ENCODE peak calls at places on chromosomes 16 and 17, in nine cellular contexts. I, W, N, L, Z, Q, K, A and B are unnamed samples.

GRCh38 chr17:32596666-32597065 is 109.9 kb downstream of the CDK5R1 start:
- DNase-seq in I (no peak), W (peak; percentile 21), N (peak; percentile 93), L (no peak), Z (no peak), Q (no peak), K (no peak), A (no peak), B (peak; percentile 90)

GRCh38 chr17:42683407-42684031 is 1.2 kb downstream of the CNTNAP1 start:
- DNase-seq in I (peak; percentile 85), W (no peak), N (no peak), L (peak; percentile 30), Z (no peak), Q (peak; percentile 21), K (no peak), A (no peak), B (no peak)

GRCh38 chr17:50274945-50275221 is 617 bp downstream of the TMEM92 start:
- DNase-seq in I (no peak), W (no peak), N (no peak), L (no peak), Z (no peak), Q (no peak), K (no peak), A (no peak), B (no peak)

GRCh38 chr17:9016941-9017552 is 4.3 kb upstream of the NTN1 start:
- DNase-seq in I (no peak), W (no peak), N (peak; percentile 18), L (no peak), Z (no peak), Q (no peak), K (no peak), A (no peak), B (no peak)

GRCh38 chr16:53893731-53894435 is 189.9 kb downstream of the FTO start:
- DNase-seq in I (no peak), W (no peak), N (no peak), L (no peak), Z (no peak), Q (no peak), K (no peak), A (no peak), B (no peak)

GRCh38 chr16:27770271-27771196 is 220.6 kb downstream of the KATNIP start:
- DNase-seq in I (no peak), W (no peak), N (no peak), L (no peak), Z (no peak), Q (no peak), K (no peak), A (no peak), B (no peak)

GRCh38 chr17:82520041-82520910 is 744 bp downstream of the FOXK2 start:
- DNase-seq in I (peak; percentile 90), W (peak; percentile 49), N (no peak), L (peak; percentile 70), Z (peak; percentile 33), Q (peak; percentile 27), K (no peak), A (peak; percentile 18), B (no peak)

GRCh38 chr16:75305364-75306101 is 54.1 kb upstream of the BCAR1 start:
- DNase-seq in I (no peak), W (peak; percentile 81), N (no peak), L (no peak), Z (peak; percentile 44), Q (no peak), K (peak; percentile 98), A (no peak), B (no peak)

GRCh38 chr17:77862890-77863813 is 95.4 kb upstream of the TNRC6C start:
- DNase-seq in I (no peak), W (no peak), N (no peak), L (no peak), Z (no peak), Q (no peak), K (no peak), A (no peak), B (no peak)

GRCh38 chr16:57016831-57017230 is 27.5 kb downstream of the NLRC5 start:
- DNase-seq in I (no peak), W (no peak), N (no peak), L (no peak), Z (no peak), Q (no peak), K (no peak), A (no peak), B (no peak)

GRCh38 chr17:60095381-60095780 is 16.7 kb upstream of the HEATR6 start:
- DNase-seq in I (no peak), W (no peak), N (no peak), L (no peak), Z (no peak), Q (no peak), K (no peak), A (no peak), B (no peak)

GRCh38 chr16:12551530-12551929 is 252.2 kb downstream of the CPPED1 start:
- DNase-seq in I (no peak), W (no peak), N (no peak), L (no peak), Z (no peak), Q (no peak), K (no peak), A (no peak), B (no peak)

GRCh38 chr17:39139137-39139516 is 12.3 kb downstream of the PLXDC1 start:
- DNase-seq in I (no peak), W (no peak), N (no peak), L (no peak), Z (no peak), Q (no peak), K (no peak), A (no peak), B (no peak)

GRCh38 chr16:1763521-1764511 is 7.5 kb downstream of the NME3 start:
- DNase-seq in I (peak; percentile 81), W (no peak), N (no peak), L (no peak), Z (peak; percentile 76), Q (peak; percentile 6), K (no peak), A (no peak), B (no peak)

GRCh38 chr16:69796285-69797118 is 34.4 kb downstream of the WWP2 start:
- DNase-seq in I (no peak), W (peak; percentile 13), N (peak; percentile 3), L (peak; percentile 58), Z (peak; percentile 41), Q (peak; percentile 83), K (peak; percentile 72), A (peak; percentile 12), B (no peak)

GRCh38 chr16:76268824-76269223 is 8.4 kb upstream of the CNTNAP4 start:
- DNase-seq in I (no peak), W (no peak), N (no peak), L (no peak), Z (no peak), Q (no peak), K (no peak), A (no peak), B (no peak)

GRCh38 chr16:764848-765487 is 4.4 kb downstream of the MSLN start:
- DNase-seq in I (peak; percentile 82), W (no peak), N (no peak), L (no peak), Z (no peak), Q (no peak), K (no peak), A (no peak), B (no peak)

GRCh38 chr17:62869885-62870580 is 61.9 kb upstream of the MARCHF10 start:
- DNase-seq in I (no peak), W (no peak), N (peak; percentile 81), L (no peak), Z (no peak), Q (no peak), K (no peak), A (no peak), B (peak; percentile 26)

GRCh38 chr16:86664518-86665318 is 86.4 kb downstream of the FOXL1 start:
- DNase-seq in I (peak; percentile 38), W (peak; percentile 82), N (no peak), L (no peak), Z (no peak), Q (no peak), K (peak; percentile 88), A (no peak), B (no peak)

GRCh38 chr16:72092832-72093447 is 480 bp downstream of the TXNL4B start:
- DNase-seq in I (no peak), W (peak; percentile 12), N (peak; percentile 23), L (no peak), Z (peak; percentile 17), Q (no peak), K (peak; percentile 17), A (no peak), B (no peak)

GRCh38 chr17:48608921-48609505 is 1.8 kb downstream of the HOXB7 start:
- DNase-seq in I (no peak), W (no peak), N (no peak), L (no peak), Z (no peak), Q (no peak), K (no peak), A (no peak), B (no peak)

GRCh38 chr16:82011199-82011641 is at the start of gene SDR42E1:
- DNase-seq in I (peak; percentile 88), W (peak; percentile 79), N (no peak), L (peak; percentile 81), Z (no peak), Q (no peak), K (no peak), A (peak; percentile 44), B (no peak)

GRCh38 chr16:19338335-19338734 is 52.8 kb downstream of the CLEC19A start:
- DNase-seq in I (no peak), W (peak; percentile 2), N (peak; percentile 35), L (no peak), Z (no peak), Q (no peak), K (no peak), A (no peak), B (no peak)

GRCh38 chr17:74972107-74972972 is at the start of gene HID1:
- DNase-seq in I (peak; percentile 96), W (peak; percentile 80), N (no peak), L (peak; percentile 85), Z (peak; percentile 76), Q (peak; percentile 79), K (no peak), A (peak; percentile 78), B (no peak)

GRCh38 chr17:77526728-77527355 is 386.1 kb downstream of the SEC14L1 start:
- DNase-seq in I (no peak), W (no peak), N (peak; percentile 83), L (no peak), Z (no peak), Q (no peak), K (no peak), A (no peak), B (peak; percentile 84)

GRCh38 chr17:66431080-66431795 is 128.8 kb downstream of the PRKCA start:
- DNase-seq in I (no peak), W (no peak), N (no peak), L (no peak), Z (no peak), Q (no peak), K (no peak), A (no peak), B (no peak)

GRCh38 chr17:65085397-65085796 is 28.9 kb upstream of the GNA13 start:
- DNase-seq in I (no peak), W (no peak), N (no peak), L (no peak), Z (no peak), Q (no peak), K (no peak), A (no peak), B (peak; percentile 23)

GRCh38 chr17:78883533-78884131 is 19.4 kb downstream of the CEP295NL start:
- DNase-seq in I (peak; percentile 88), W (no peak), N (no peak), L (peak; percentile 26), Z (peak; percentile 63), Q (peak; percentile 88), K (peak; percentile 57), A (no peak), B (no peak)

GRCh38 chr16:22126037-22126558 is 33.8 kb downstream of the VWA3A start:
- DNase-seq in I (no peak), W (no peak), N (no peak), L (no peak), Z (no peak), Q (no peak), K (no peak), A (no peak), B (no peak)

GRCh38 chr16:26542198-26542597 is 524.5 kb upstream of the C16orf82 start:
- DNase-seq in I (no peak), W (no peak), N (no peak), L (no peak), Z (no peak), Q (no peak), K (no peak), A (no peak), B (no peak)

GRCh38 chr17:31339906-31340661 is 18.7 kb upstream of the EVI2A start:
- DNase-seq in I (no peak), W (no peak), N (no peak), L (no peak), Z (no peak), Q (no peak), K (no peak), A (no peak), B (no peak)